ENCODE peak calls at places on chromosomes 12 and 14, in seven cellular contexts. One of them, this sample, is unnamed.

GRCh38 chr12:23824358-23824757 is 125.1 kb downstream of the SOX5 start:
- DNase-seq in HepG2: no peak
- DNase-seq in ovary: no peak
- DNase-seq in gastrocnemius medialis: no peak
- DNase-seq in breast epithelium: no peak
- DNase-seq in NB4: no peak
- DNase-seq in A549: no peak
- DNase-seq in this sample: no peak

GRCh38 chr12:123681605-123682004 is 10.7 kb downstream of the TCTN2 start:
- DNase-seq in HepG2: no peak
- DNase-seq in ovary: no peak
- DNase-seq in gastrocnemius medialis: no peak
- DNase-seq in breast epithelium: no peak
- DNase-seq in NB4: peak
- DNase-seq in A549: no peak
- DNase-seq in this sample: no peak

GRCh38 chr12:109548258-109548657 is 25.0 kb downstream of the MMAB start:
- DNase-seq in HepG2: no peak
- DNase-seq in ovary: no peak
- DNase-seq in gastrocnemius medialis: no peak
- DNase-seq in breast epithelium: no peak
- DNase-seq in NB4: no peak
- DNase-seq in A549: no peak
- DNase-seq in this sample: no peak

GRCh38 chr14:89288114-89288513 is 128.9 kb downstream of the FOXN3 start:
- DNase-seq in HepG2: peak
- DNase-seq in ovary: no peak
- DNase-seq in gastrocnemius medialis: no peak
- DNase-seq in breast epithelium: no peak
- DNase-seq in NB4: no peak
- DNase-seq in A549: no peak
- DNase-seq in this sample: no peak

GRCh38 chr14:24179961-24180726 is 8.3 kb downstream of the REC8 start:
- DNase-seq in HepG2: no peak
- DNase-seq in ovary: no peak
- DNase-seq in gastrocnemius medialis: no peak
- DNase-seq in breast epithelium: no peak
- DNase-seq in NB4: no peak
- DNase-seq in A549: no peak
- DNase-seq in this sample: no peak

GRCh38 chr12:92297932-92298681 is 152.5 kb upstream of the BTG1 start:
- DNase-seq in HepG2: no peak
- DNase-seq in ovary: peak
- DNase-seq in gastrocnemius medialis: peak
- DNase-seq in breast epithelium: no peak
- DNase-seq in NB4: no peak
- DNase-seq in A549: no peak
- DNase-seq in this sample: no peak

GRCh38 chr12:74418573-74418972 is 119.1 kb upstream of the ATXN7L3B start:
- DNase-seq in HepG2: no peak
- DNase-seq in ovary: no peak
- DNase-seq in gastrocnemius medialis: no peak
- DNase-seq in breast epithelium: no peak
- DNase-seq in NB4: no peak
- DNase-seq in A549: no peak
- DNase-seq in this sample: no peak

GRCh38 chr14:99809376-99809775 is 16.2 kb downstream of the EML1 start:
- DNase-seq in HepG2: no peak
- DNase-seq in ovary: peak
- DNase-seq in gastrocnemius medialis: peak
- DNase-seq in breast epithelium: no peak
- DNase-seq in NB4: no peak
- DNase-seq in A549: no peak
- DNase-seq in this sample: no peak

GRCh38 chr12:4443616-4444015 is 2.0 kb downstream of the FGF6 start:
- DNase-seq in HepG2: no peak
- DNase-seq in ovary: no peak
- DNase-seq in gastrocnemius medialis: peak
- DNase-seq in breast epithelium: no peak
- DNase-seq in NB4: no peak
- DNase-seq in A549: no peak
- DNase-seq in this sample: no peak

GRCh38 chr12:4446335-4446734 is 720 bp upstream of the FGF6 start:
- DNase-seq in HepG2: no peak
- DNase-seq in ovary: no peak
- DNase-seq in gastrocnemius medialis: no peak
- DNase-seq in breast epithelium: no peak
- DNase-seq in NB4: no peak
- DNase-seq in A549: no peak
- DNase-seq in this sample: no peak

GRCh38 chr12:4444031-4444430 is 1.6 kb downstream of the FGF6 start:
- DNase-seq in HepG2: no peak
- DNase-seq in ovary: no peak
- DNase-seq in gastrocnemius medialis: no peak
- DNase-seq in breast epithelium: no peak
- DNase-seq in NB4: no peak
- DNase-seq in A549: no peak
- DNase-seq in this sample: no peak

GRCh38 chr12:4447151-4447550 is 1.5 kb upstream of the FGF6 start:
- DNase-seq in HepG2: no peak
- DNase-seq in ovary: no peak
- DNase-seq in gastrocnemius medialis: no peak
- DNase-seq in breast epithelium: no peak
- DNase-seq in NB4: no peak
- DNase-seq in A549: no peak
- DNase-seq in this sample: no peak

DNA sequence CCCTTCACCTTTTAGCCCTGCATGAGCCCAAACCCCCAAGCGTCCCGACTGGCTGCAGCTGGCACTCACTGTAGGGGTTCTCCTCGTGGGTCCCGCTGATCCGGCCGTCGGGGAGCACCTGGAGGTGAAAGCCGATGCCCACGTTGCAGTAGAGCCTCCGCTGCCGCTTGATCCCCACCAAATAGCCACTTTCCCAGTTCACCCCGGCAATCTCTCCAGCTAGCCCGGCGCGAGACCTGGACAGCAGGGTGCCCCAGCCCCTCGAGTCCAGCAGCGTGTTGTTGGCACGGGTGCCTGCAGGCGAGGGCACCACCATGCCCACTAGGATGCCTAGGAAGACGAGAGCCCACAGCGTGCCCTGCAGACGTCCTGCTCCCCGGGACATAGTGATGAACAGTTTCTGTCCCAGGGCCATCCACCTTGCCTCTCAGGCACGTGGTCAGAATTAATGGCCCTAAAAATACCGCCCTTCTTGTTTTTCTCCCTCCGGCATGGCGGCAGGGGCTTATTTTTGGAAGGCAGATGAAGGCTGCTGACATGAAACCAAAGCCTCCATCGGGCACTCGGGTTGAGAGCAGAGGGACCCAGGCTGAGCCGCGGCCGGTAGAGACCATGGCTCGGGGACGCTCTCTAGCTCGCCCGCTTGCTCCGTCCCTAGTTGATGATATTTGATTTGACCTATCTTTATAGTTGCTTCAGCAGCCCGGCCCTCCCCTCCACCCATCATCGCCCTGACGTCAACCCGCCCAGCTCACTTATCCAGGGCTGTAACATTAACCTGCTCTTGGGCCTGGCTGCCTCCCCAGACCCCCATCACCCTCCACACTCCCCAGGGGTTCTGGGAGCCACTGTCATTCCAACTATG is at the start of gene FGF6:
- DNase-seq in HepG2: no peak
- DNase-seq in ovary: no peak
- DNase-seq in gastrocnemius medialis: peak
- DNase-seq in breast epithelium: no peak
- DNase-seq in NB4: no peak
- DNase-seq in A549: no peak
- DNase-seq in this sample: no peak
- TF ChIP-seq POLR2A in HepG2: no peak
- TF ChIP-seq POLR2A in ovary: no peak
- TF ChIP-seq POLR2A in gastrocnemius medialis: no peak
- TF ChIP-seq POLR2A in breast epithelium: no peak
- TF ChIP-seq POLR2A in NB4: no peak
- TF ChIP-seq POLR2A in A549: no peak
- TF ChIP-seq POLR2A in this sample: no peak

GRCh38 chr14:92040431-92041040 is 677 bp upstream of the TRIP11 start:
- DNase-seq in HepG2: peak
- DNase-seq in ovary: no peak
- DNase-seq in gastrocnemius medialis: no peak
- DNase-seq in breast epithelium: no peak
- DNase-seq in NB4: peak
- DNase-seq in A549: peak
- DNase-seq in this sample: peak

GRCh38 chr14:92041203-92041602 is 1.3 kb upstream of the TRIP11 start:
- DNase-seq in HepG2: no peak
- DNase-seq in ovary: no peak
- DNase-seq in gastrocnemius medialis: no peak
- DNase-seq in breast epithelium: no peak
- DNase-seq in NB4: no peak
- DNase-seq in A549: no peak
- DNase-seq in this sample: no peak

GRCh38 chr14:92039073-92039719 is 663 bp downstream of the TRIP11 start:
- DNase-seq in HepG2: peak
- DNase-seq in ovary: peak
- DNase-seq in gastrocnemius medialis: peak
- DNase-seq in breast epithelium: peak
- DNase-seq in NB4: peak
- DNase-seq in A549: peak
- DNase-seq in this sample: peak

GRCh38 chr14:92037989-92038388 is 1.9 kb downstream of the TRIP11 start:
- DNase-seq in HepG2: no peak
- DNase-seq in ovary: no peak
- DNase-seq in gastrocnemius medialis: no peak
- DNase-seq in breast epithelium: no peak
- DNase-seq in NB4: no peak
- DNase-seq in A549: no peak
- DNase-seq in this sample: no peak

GRCh38 chr14:92039720-92040430 is at the start of gene TRIP11:
- DNase-seq in HepG2: peak
- DNase-seq in ovary: peak
- DNase-seq in gastrocnemius medialis: peak
- DNase-seq in breast epithelium: peak
- DNase-seq in NB4: peak
- DNase-seq in A549: peak
- DNase-seq in this sample: peak
- TF ChIP-seq POLR2A in HepG2: peak
- TF ChIP-seq POLR2A in ovary: no peak
- TF ChIP-seq POLR2A in gastrocnemius medialis: peak
- TF ChIP-seq POLR2A in breast epithelium: peak
- TF ChIP-seq POLR2A in NB4: peak
- TF ChIP-seq POLR2A in A549: peak
- TF ChIP-seq POLR2A in this sample: peak

GRCh38 chr12:121626853-121627623 is 708 bp downstream of the ORAI1 start:
- DNase-seq in HepG2: peak
- DNase-seq in ovary: peak
- DNase-seq in gastrocnemius medialis: peak
- DNase-seq in breast epithelium: peak
- DNase-seq in NB4: peak
- DNase-seq in A549: peak
- DNase-seq in this sample: peak

GRCh38 chr12:121630791-121631190 is 4.5 kb downstream of the ORAI1 start:
- DNase-seq in HepG2: no peak
- DNase-seq in ovary: no peak
- DNase-seq in gastrocnemius medialis: no peak
- DNase-seq in breast epithelium: no peak
- DNase-seq in NB4: no peak
- DNase-seq in A549: no peak
- DNase-seq in this sample: no peak

GRCh38 chr12:121628037-121628436 is 1.7 kb downstream of the ORAI1 start:
- DNase-seq in HepG2: no peak
- DNase-seq in ovary: peak
- DNase-seq in gastrocnemius medialis: no peak
- DNase-seq in breast epithelium: no peak
- DNase-seq in NB4: peak
- DNase-seq in A549: no peak
- DNase-seq in this sample: no peak

GRCh38 chr12:121628536-121628935 is 2.2 kb downstream of the ORAI1 start:
- DNase-seq in HepG2: no peak
- DNase-seq in ovary: no peak
- DNase-seq in gastrocnemius medialis: no peak
- DNase-seq in breast epithelium: no peak
- DNase-seq in NB4: peak
- DNase-seq in A549: no peak
- DNase-seq in this sample: no peak

GRCh38 chr12:121626087-121626852 is at the start of gene ORAI1:
- DNase-seq in HepG2: peak
- DNase-seq in ovary: peak
- DNase-seq in gastrocnemius medialis: peak
- DNase-seq in breast epithelium: peak
- DNase-seq in NB4: peak
- DNase-seq in A549: peak
- DNase-seq in this sample: peak
- TF ChIP-seq POLR2A in HepG2: peak
- TF ChIP-seq POLR2A in ovary: peak
- TF ChIP-seq POLR2A in gastrocnemius medialis: peak
- TF ChIP-seq POLR2A in breast epithelium: no peak
- TF ChIP-seq POLR2A in NB4: peak
- TF ChIP-seq POLR2A in A549: peak
- TF ChIP-seq POLR2A in this sample: peak

GRCh38 chr12:53195516-53196420 is 11.3 kb downstream of the ITGB7 start:
- DNase-seq in HepG2: no peak
- DNase-seq in ovary: no peak
- DNase-seq in gastrocnemius medialis: no peak
- DNase-seq in breast epithelium: no peak
- DNase-seq in NB4: no peak
- DNase-seq in A549: no peak
- DNase-seq in this sample: no peak

GRCh38 chr12:53194973-53195372 is 12.1 kb downstream of the ITGB7 start:
- DNase-seq in HepG2: no peak
- DNase-seq in ovary: no peak
- DNase-seq in gastrocnemius medialis: no peak
- DNase-seq in breast epithelium: no peak
- DNase-seq in NB4: no peak
- DNase-seq in A549: no peak
- DNase-seq in this sample: no peak

GRCh38 chr12:53193040-53193439 is 12.3 kb upstream of the CSAD start:
- DNase-seq in HepG2: no peak
- DNase-seq in ovary: no peak
- DNase-seq in gastrocnemius medialis: no peak
- DNase-seq in breast epithelium: no peak
- DNase-seq in NB4: no peak
- DNase-seq in A549: no peak
- DNase-seq in this sample: no peak

GRCh38 chr12:53192531-53193021 is 11.9 kb upstream of the CSAD start:
- DNase-seq in HepG2: no peak
- DNase-seq in ovary: no peak
- DNase-seq in gastrocnemius medialis: no peak
- DNase-seq in breast epithelium: no peak
- DNase-seq in NB4: no peak
- DNase-seq in A549: no peak
- DNase-seq in this sample: no peak

DNA sequence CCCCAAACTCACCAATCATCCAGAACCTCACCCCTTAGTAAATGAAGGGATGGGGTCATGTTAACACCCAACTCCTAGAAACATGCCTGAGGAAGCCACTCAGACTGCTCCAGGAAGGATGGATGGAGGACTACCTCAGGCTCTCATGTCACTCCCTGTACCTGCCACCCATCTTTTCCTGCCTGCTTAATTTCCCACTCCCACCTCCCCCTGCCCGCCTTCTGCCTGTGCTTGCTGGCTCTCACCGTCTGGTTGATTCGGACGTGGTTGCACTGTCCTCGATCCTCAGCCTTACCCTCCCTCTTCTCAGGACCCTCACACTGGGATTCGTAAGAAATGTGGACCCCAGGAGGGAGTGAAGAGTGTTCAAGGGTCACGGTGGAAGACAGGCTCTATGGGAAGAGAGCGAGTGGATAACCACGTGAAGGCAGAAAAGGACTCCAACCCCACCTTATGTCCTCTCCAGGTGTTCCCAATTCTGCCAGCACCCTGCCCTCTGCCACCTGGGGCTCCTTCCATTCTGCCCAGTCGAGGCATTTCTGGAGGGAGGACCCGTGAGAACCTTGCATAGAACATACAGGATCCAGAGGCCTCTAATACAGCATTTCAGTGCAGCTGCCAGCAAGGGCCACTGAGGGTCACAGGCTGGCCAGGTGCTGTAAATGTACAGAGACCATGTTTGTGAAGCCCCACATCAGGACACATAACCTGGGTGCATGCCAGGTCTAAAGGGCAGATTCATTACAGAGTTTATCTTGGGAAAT is 12.9 kb downstream of the ITGB7 start:
- DNase-seq in HepG2: peak
- DNase-seq in ovary: no peak
- DNase-seq in gastrocnemius medialis: no peak
- DNase-seq in breast epithelium: no peak
- DNase-seq in NB4: no peak
- DNase-seq in A549: no peak
- DNase-seq in this sample: no peak
- TF ChIP-seq POLR2A in HepG2: no peak
- TF ChIP-seq POLR2A in ovary: no peak
- TF ChIP-seq POLR2A in gastrocnemius medialis: no peak
- TF ChIP-seq POLR2A in breast epithelium: no peak
- TF ChIP-seq POLR2A in NB4: no peak
- TF ChIP-seq POLR2A in A549: no peak
- TF ChIP-seq POLR2A in this sample: no peak

This sample was measured in H54.